ENCODE peak calls at places on chromosomes 12 and 14, in eight cellular contexts. One of them, this sample, is unnamed.

GRCh38 chr14:36935976-36936678 is 236.3 kb downstream of the SLC25A21 start:
- DNase-seq in HCT116: no peak
- DNase-seq in transverse colon: no peak
- DNase-seq in tibial artery: no peak
- DNase-seq in astrocyte: peak; percentile 42
- DNase-seq in RWPE1: peak; percentile 9
- DNase-seq in fibroblast of lung: no peak
- DNase-seq in AG04450: no peak
- DNase-seq in this sample: no peak

GRCh38 chr12:19166956-19167355 is 37.4 kb downstream of the PLEKHA5 start:
- DNase-seq in HCT116: no peak
- DNase-seq in transverse colon: no peak
- DNase-seq in tibial artery: no peak
- DNase-seq in astrocyte: no peak
- DNase-seq in RWPE1: no peak
- DNase-seq in fibroblast of lung: no peak
- DNase-seq in AG04450: no peak
- DNase-seq in this sample: no peak

GRCh38 chr14:75013290-75013689 is 10.6 kb downstream of the EIF2B2 start:
- DNase-seq in HCT116: no peak
- DNase-seq in transverse colon: no peak
- DNase-seq in tibial artery: peak; percentile 47
- DNase-seq in astrocyte: no peak
- DNase-seq in RWPE1: no peak
- DNase-seq in fibroblast of lung: no peak
- DNase-seq in AG04450: no peak
- DNase-seq in this sample: no peak

GRCh38 chr12:95282266-95282665 is 64.7 kb downstream of the VEZT start:
- DNase-seq in HCT116: no peak
- DNase-seq in transverse colon: no peak
- DNase-seq in tibial artery: no peak
- DNase-seq in astrocyte: peak; percentile 92
- DNase-seq in RWPE1: no peak
- DNase-seq in fibroblast of lung: no peak
- DNase-seq in AG04450: no peak
- DNase-seq in this sample: no peak

GRCh38 chr14:96662116-96662901 is 134.9 kb upstream of the VRK1 start:
- DNase-seq in HCT116: no peak
- DNase-seq in transverse colon: no peak
- DNase-seq in tibial artery: no peak
- DNase-seq in astrocyte: peak; percentile 7
- DNase-seq in RWPE1: no peak
- DNase-seq in fibroblast of lung: no peak
- DNase-seq in AG04450: no peak
- DNase-seq in this sample: no peak

GRCh38 chr12:120588371-120588770 is 7.2 kb upstream of the POP5 start:
- DNase-seq in HCT116: no peak
- DNase-seq in transverse colon: no peak
- DNase-seq in tibial artery: no peak
- DNase-seq in astrocyte: no peak
- DNase-seq in RWPE1: no peak
- DNase-seq in fibroblast of lung: no peak
- DNase-seq in AG04450: no peak
- DNase-seq in this sample: no peak

GRCh38 chr14:104598461-104599273 is 5.9 kb downstream of the TMEM179 start:
- DNase-seq in HCT116: no peak
- DNase-seq in transverse colon: no peak
- DNase-seq in tibial artery: no peak
- DNase-seq in astrocyte: no peak
- DNase-seq in RWPE1: no peak
- DNase-seq in fibroblast of lung: no peak
- DNase-seq in AG04450: no peak
- DNase-seq in this sample: no peak

GRCh38 chr12:28620281-28620680 is 430.0 kb downstream of the CCDC91 start:
- DNase-seq in HCT116: no peak
- DNase-seq in transverse colon: no peak
- DNase-seq in tibial artery: no peak
- DNase-seq in astrocyte: no peak
- DNase-seq in RWPE1: no peak
- DNase-seq in fibroblast of lung: no peak
- DNase-seq in AG04450: no peak
- DNase-seq in this sample: no peak

GRCh38 chr12:52044284-52044983 is 6.8 kb upstream of the NR4A1 start:
- DNase-seq in HCT116: no peak
- DNase-seq in transverse colon: peak; percentile 57
- DNase-seq in tibial artery: peak; percentile 92
- DNase-seq in astrocyte: peak; percentile 91
- DNase-seq in RWPE1: no peak
- DNase-seq in fibroblast of lung: peak; percentile 79
- DNase-seq in AG04450: no peak
- DNase-seq in this sample: peak; percentile 97

GRCh38 chr12:50515587-50515986 is 10.8 kb downstream of the DIP2B start:
- DNase-seq in HCT116: no peak
- DNase-seq in transverse colon: no peak
- DNase-seq in tibial artery: no peak
- DNase-seq in astrocyte: no peak
- DNase-seq in RWPE1: no peak
- DNase-seq in fibroblast of lung: no peak
- DNase-seq in AG04450: no peak
- DNase-seq in this sample: no peak

GRCh38 chr12:6951551-6952120 is 480 bp downstream of the PTPN6 start:
- DNase-seq in HCT116: no peak
- DNase-seq in transverse colon: no peak
- DNase-seq in tibial artery: no peak
- DNase-seq in astrocyte: no peak
- DNase-seq in RWPE1: no peak
- DNase-seq in fibroblast of lung: no peak
- DNase-seq in AG04450: no peak
- DNase-seq in this sample: no peak

GRCh38 chr12:94712852-94713545 is 62.6 kb upstream of the TMCC3 start:
- DNase-seq in HCT116: no peak
- DNase-seq in transverse colon: no peak
- DNase-seq in tibial artery: no peak
- DNase-seq in astrocyte: no peak
- DNase-seq in RWPE1: no peak
- DNase-seq in fibroblast of lung: no peak
- DNase-seq in AG04450: no peak
- DNase-seq in this sample: no peak

GRCh38 chr12:51334774-51335173 is 10.8 kb upstream of the BIN2 start:
- DNase-seq in HCT116: no peak
- DNase-seq in transverse colon: peak; percentile 34
- DNase-seq in tibial artery: no peak
- DNase-seq in astrocyte: peak; percentile 21
- DNase-seq in RWPE1: no peak
- DNase-seq in fibroblast of lung: no peak
- DNase-seq in AG04450: no peak
- DNase-seq in this sample: no peak

GRCh38 chr12:107464644-107465043 is 221.0 kb upstream of the PWP1 start:
- DNase-seq in HCT116: no peak
- DNase-seq in transverse colon: no peak
- DNase-seq in tibial artery: no peak
- DNase-seq in astrocyte: no peak
- DNase-seq in RWPE1: no peak
- DNase-seq in fibroblast of lung: no peak
- DNase-seq in AG04450: no peak
- DNase-seq in this sample: no peak

GRCh38 chr12:106739815-106740552 is 34.5 kb upstream of the RIC8B start:
- DNase-seq in HCT116: no peak
- DNase-seq in transverse colon: peak; percentile 15
- DNase-seq in tibial artery: no peak
- DNase-seq in astrocyte: peak; percentile 56
- DNase-seq in RWPE1: no peak
- DNase-seq in fibroblast of lung: peak; percentile 37
- DNase-seq in AG04450: no peak
- DNase-seq in this sample: no peak

GRCh38 chr14:93086441-93087055 is 29.2 kb downstream of the ITPK1 start:
- DNase-seq in HCT116: no peak
- DNase-seq in transverse colon: no peak
- DNase-seq in tibial artery: no peak
- DNase-seq in astrocyte: no peak
- DNase-seq in RWPE1: no peak
- DNase-seq in fibroblast of lung: no peak
- DNase-seq in AG04450: no peak
- DNase-seq in this sample: no peak

GRCh38 chr12:47378907-47379306 is 299.1 kb upstream of the AMIGO2 start:
- DNase-seq in HCT116: no peak
- DNase-seq in transverse colon: no peak
- DNase-seq in tibial artery: no peak
- DNase-seq in astrocyte: no peak
- DNase-seq in RWPE1: no peak
- DNase-seq in fibroblast of lung: no peak
- DNase-seq in AG04450: no peak
- DNase-seq in this sample: no peak

GRCh38 chr14:59086241-59086899 is 102.1 kb upstream of the DAAM1 start:
- DNase-seq in HCT116: no peak
- DNase-seq in transverse colon: no peak
- DNase-seq in tibial artery: no peak
- DNase-seq in astrocyte: peak; percentile 78
- DNase-seq in RWPE1: no peak
- DNase-seq in fibroblast of lung: peak; percentile 35
- DNase-seq in AG04450: peak; percentile 8
- DNase-seq in this sample: no peak

GRCh38 chr12:53725824-53726223 is 1.4 kb downstream of the CALCOCO1 start:
- DNase-seq in HCT116: no peak
- DNase-seq in transverse colon: peak; percentile 19
- DNase-seq in tibial artery: no peak
- DNase-seq in astrocyte: peak; percentile 25
- DNase-seq in RWPE1: peak; percentile 51
- DNase-seq in fibroblast of lung: no peak
- DNase-seq in AG04450: no peak
- DNase-seq in this sample: no peak

GRCh38 chr14:64816221-64816783 is 63.4 kb downstream of the SPTB start:
- DNase-seq in HCT116: no peak
- DNase-seq in transverse colon: no peak
- DNase-seq in tibial artery: no peak
- DNase-seq in astrocyte: no peak
- DNase-seq in RWPE1: no peak
- DNase-seq in fibroblast of lung: no peak
- DNase-seq in AG04450: no peak
- DNase-seq in this sample: no peak

GRCh38 chr12:101040936-101041335 is 169.1 kb downstream of the SLC5A8 start:
- DNase-seq in HCT116: no peak
- DNase-seq in transverse colon: no peak
- DNase-seq in tibial artery: no peak
- DNase-seq in astrocyte: no peak
- DNase-seq in RWPE1: no peak
- DNase-seq in fibroblast of lung: no peak
- DNase-seq in AG04450: no peak
- DNase-seq in this sample: no peak

GRCh38 chr12:23753627-23754358 is 195.7 kb downstream of the SOX5 start:
- DNase-seq in HCT116: no peak
- DNase-seq in transverse colon: no peak
- DNase-seq in tibial artery: no peak
- DNase-seq in astrocyte: no peak
- DNase-seq in RWPE1: no peak
- DNase-seq in fibroblast of lung: no peak
- DNase-seq in AG04450: no peak
- DNase-seq in this sample: no peak

GRCh38 chr14:20583142-20583541 is 4.7 kb downstream of the RNASE11 start:
- DNase-seq in HCT116: no peak
- DNase-seq in transverse colon: no peak
- DNase-seq in tibial artery: no peak
- DNase-seq in astrocyte: no peak
- DNase-seq in RWPE1: no peak
- DNase-seq in fibroblast of lung: no peak
- DNase-seq in AG04450: no peak
- DNase-seq in this sample: no peak

DNA sequence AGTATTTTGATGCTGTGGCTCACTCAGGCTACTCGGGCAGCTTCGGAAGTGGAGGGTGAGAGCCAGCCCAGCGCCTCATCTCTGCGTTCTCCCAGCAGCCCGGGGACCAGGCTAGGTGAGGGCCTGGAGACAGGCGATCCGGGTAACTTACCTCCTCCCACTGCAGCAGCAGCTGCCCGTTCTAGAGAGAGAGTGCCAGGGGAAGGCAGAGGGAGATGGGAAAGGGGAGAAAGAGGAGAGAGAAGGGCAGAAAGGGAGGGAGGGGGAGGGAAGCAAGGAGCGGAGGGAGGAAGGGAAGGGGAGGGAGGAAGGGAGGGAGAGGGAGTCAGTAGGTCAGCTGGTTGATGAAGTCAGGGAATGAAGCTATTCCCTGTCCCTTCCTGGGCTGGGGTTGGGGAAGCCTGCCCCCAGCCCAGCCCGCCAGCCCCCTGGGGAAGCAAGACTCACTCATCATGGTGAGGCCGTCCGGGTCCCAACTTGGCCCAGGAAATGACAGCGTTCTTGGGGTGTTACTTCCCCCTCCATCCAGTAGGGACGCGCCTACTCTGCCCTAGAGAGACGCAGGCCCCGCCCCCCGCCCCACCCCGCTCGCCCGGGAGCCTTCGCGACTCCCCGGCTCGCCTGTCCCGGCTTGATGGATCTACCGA is at the start of gene IFI27L2:
- DNase-seq in HCT116: peak; percentile 59
- DNase-seq in transverse colon: peak; percentile 74
- DNase-seq in tibial artery: peak; percentile 74
- DNase-seq in astrocyte: peak; percentile 74
- DNase-seq in RWPE1: peak; percentile 83
- DNase-seq in fibroblast of lung: peak; percentile 74
- DNase-seq in AG04450: peak; percentile 24
- DNase-seq in this sample: peak; percentile 85
- TF ChIP-seq CTCF in HCT116: peak; percentile 23
- TF ChIP-seq CTCF in transverse colon: peak; percentile 58
- TF ChIP-seq CTCF in tibial artery: peak; percentile 42
- TF ChIP-seq CTCF in astrocyte: no peak
- TF ChIP-seq CTCF in RWPE1: no peak
- TF ChIP-seq CTCF in fibroblast of lung: peak; percentile 22
- TF ChIP-seq CTCF in AG04450: peak; percentile 40
- TF ChIP-seq CTCF in this sample: no peak

GRCh38 chr12:109841356-109841755 is 8.2 kb upstream of the TRPV4 start:
- DNase-seq in HCT116: no peak
- DNase-seq in transverse colon: no peak
- DNase-seq in tibial artery: no peak
- DNase-seq in astrocyte: no peak
- DNase-seq in RWPE1: no peak
- DNase-seq in fibroblast of lung: no peak
- DNase-seq in AG04450: no peak
- DNase-seq in this sample: no peak
- TF ChIP-seq CTCF in HCT116: peak; percentile 34
- TF ChIP-seq CTCF in transverse colon: no peak
- TF ChIP-seq CTCF in tibial artery: no peak
- TF ChIP-seq CTCF in astrocyte: no peak
- TF ChIP-seq CTCF in RWPE1: no peak
- TF ChIP-seq CTCF in fibroblast of lung: no peak
- TF ChIP-seq CTCF in AG04450: no peak
- TF ChIP-seq CTCF in this sample: no peak

GRCh38 chr12:77686760-77687159 is 143.9 kb upstream of the NAV3 start:
- DNase-seq in HCT116: no peak
- DNase-seq in transverse colon: no peak
- DNase-seq in tibial artery: no peak
- DNase-seq in astrocyte: no peak
- DNase-seq in RWPE1: no peak
- DNase-seq in fibroblast of lung: peak; percentile 63
- DNase-seq in AG04450: peak; percentile 18
- DNase-seq in this sample: no peak
- TF ChIP-seq CTCF in HCT116: peak; percentile 25
- TF ChIP-seq CTCF in transverse colon: no peak
- TF ChIP-seq CTCF in tibial artery: no peak
- TF ChIP-seq CTCF in astrocyte: peak; percentile 31
- TF ChIP-seq CTCF in RWPE1: no peak
- TF ChIP-seq CTCF in fibroblast of lung: peak; percentile 26
- TF ChIP-seq CTCF in AG04450: peak; percentile 43
- TF ChIP-seq CTCF in this sample: no peak

GRCh38 chr12:41564816-41565215 is 376.7 kb downstream of the PDZRN4 start:
- DNase-seq in HCT116: no peak
- DNase-seq in transverse colon: no peak
- DNase-seq in tibial artery: no peak
- DNase-seq in astrocyte: no peak
- DNase-seq in RWPE1: no peak
- DNase-seq in fibroblast of lung: no peak
- DNase-seq in AG04450: no peak
- DNase-seq in this sample: no peak
- TF ChIP-seq CTCF in HCT116: peak; percentile 24
- TF ChIP-seq CTCF in transverse colon: no peak
- TF ChIP-seq CTCF in tibial artery: no peak
- TF ChIP-seq CTCF in astrocyte: no peak
- TF ChIP-seq CTCF in RWPE1: no peak
- TF ChIP-seq CTCF in fibroblast of lung: no peak
- TF ChIP-seq CTCF in AG04450: no peak
- TF ChIP-seq CTCF in this sample: no peak